ENCODE peak calls at places on chromosomes 7 and 10, in nine cellular contexts. G is dorsolateral prefrontal cortex, N is GM06990, V is HFF-Myc, Q is tibial nerve, X is stomach, B is HCT116, J is cardiac muscle cell, H is kidney. P is an unnamed sample.

GRCh38 chr7:78768859-78769258 is 684.6 kb downstream of the MAGI2 start:
- DNase-seq in Q (no peak), V (no peak), J (peak), G (peak), H (no peak), N (no peak), X (no peak), B (no peak), P (no peak)

GRCh38 chr7:38222481-38223096 is 44.5 kb downstream of the STARD3NL start:
- DNase-seq in H (no peak), X (no peak), V (peak), G (no peak), J (peak), B (peak), N (no peak), Q (no peak), P (peak)

GRCh38 chr10:73991846-73992245 is 6.1 kb upstream of the VCL start:
- DNase-seq in J (no peak), H (no peak), N (peak), X (peak), B (no peak), Q (no peak), G (no peak), V (no peak), P (no peak)

GRCh38 chr10:124259139-124259825 is 159.4 kb downstream of the OAT start:
- DNase-seq in J (no peak), Q (no peak), N (no peak), B (peak), X (no peak), H (no peak), V (no peak), G (no peak), P (peak)

GRCh38 chr7:155543011-155543881 is 3.1 kb downstream of the CNPY1 start:
- DNase-seq in G (no peak), H (no peak), V (no peak), N (no peak), J (no peak), B (no peak), Q (no peak), X (no peak), P (no peak)

GRCh38 chr7:30877010-30877740 is 34.5 kb upstream of the AQP1 start:
- DNase-seq in G (no peak), H (no peak), V (no peak), B (no peak), J (no peak), X (no peak), Q (no peak), N (no peak), P (no peak)

GRCh38 chr7:45182856-45183710 is 25.5 kb downstream of the RAMP3 start:
- DNase-seq in V (no peak), J (no peak), N (no peak), B (no peak), Q (no peak), H (peak), X (no peak), G (peak), P (no peak)

GRCh38 chr7:75621124-75621523 is 117.6 kb downstream of the HIP1 start:
- DNase-seq in J (no peak), X (no peak), N (peak), B (no peak), Q (no peak), G (no peak), V (no peak), H (no peak), P (no peak)

GRCh38 chr10:79979310-79979972 is 30.5 kb upstream of the SFTPD start:
- DNase-seq in N (no peak), J (peak), Q (no peak), G (no peak), X (peak), H (no peak), V (no peak), B (no peak), P (no peak)

GRCh38 chr10:17025444-17026295 is 103.9 kb downstream of the CUBN start:
- DNase-seq in G (peak), X (no peak), Q (no peak), B (peak), H (no peak), V (peak), J (no peak), N (peak), P (peak)

GRCh38 chr7:11120068-11120664 is 146.5 kb downstream of the PHF14 start:
- DNase-seq in J (peak), X (no peak), V (no peak), Q (no peak), G (no peak), B (no peak), H (no peak), N (peak), P (no peak)

GRCh38 chr10:124744047-124744687 is at the start of gene FAM53B:
- DNase-seq in B (peak), Q (peak), X (peak), V (no peak), H (peak), J (peak), N (peak), G (peak), P (peak)

GRCh38 chr10:50394832-50395231 is 143.5 kb upstream of the ASAH2 start:
- DNase-seq in Q (no peak), V (no peak), X (no peak), H (no peak), G (no peak), B (no peak), N (no peak), J (no peak), P (no peak)

GRCh38 chr10:10792681-10793080 is 225.0 kb upstream of the CELF2 start:
- DNase-seq in V (peak), H (no peak), Q (no peak), J (peak), X (no peak), G (no peak), N (no peak), B (no peak), P (peak)

GRCh38 chr10:12729885-12730284 is 271.6 kb downstream of the CCDC3 start:
- DNase-seq in N (no peak), B (no peak), J (peak), Q (no peak), X (no peak), V (no peak), H (no peak), G (no peak), P (no peak)

GRCh38 chr10:34249634-34250033 is 565.5 kb downstream of the PARD3 start:
- DNase-seq in G (no peak), V (no peak), J (no peak), N (no peak), X (no peak), Q (no peak), B (no peak), H (no peak), P (no peak)

GRCh38 chr10:48444266-48444665 is 137.8 kb downstream of the MAPK8 start:
- DNase-seq in N (no peak), V (no peak), J (peak), B (peak), Q (no peak), X (peak), G (no peak), H (no peak), P (peak)

GRCh38 chr7:24788956-24789576 is 31.8 kb upstream of the GSDME start:
- DNase-seq in H (no peak), Q (no peak), G (no peak), V (no peak), N (no peak), J (no peak), B (no peak), X (no peak), P (no peak)

GRCh38 chr7:29170781-29171180 is 23.8 kb upstream of the CHN2 start:
- DNase-seq in H (no peak), B (no peak), J (no peak), N (no peak), Q (no peak), X (no peak), G (no peak), V (no peak), P (no peak)

GRCh38 chr10:58335306-58336005 is 650 bp downstream of the UBE2D1 start:
- DNase-seq in J (peak), Q (no peak), G (no peak), B (peak), H (no peak), X (peak), N (peak), V (no peak), P (peak)

GRCh38 chr7:15046851-15047250 is 144.3 kb upstream of the DGKB start:
- DNase-seq in X (no peak), G (no peak), N (no peak), J (no peak), Q (no peak), H (no peak), V (no peak), B (no peak), P (no peak)

GRCh38 chr10:70053212-70053895 is 708 bp downstream of the MACROH2A2 start:
- DNase-seq in X (no peak), J (peak), Q (no peak), H (peak), N (no peak), B (no peak), G (no peak), V (no peak), P (no peak)

GRCh38 chr10:91144961-91145360 is 75.5 kb upstream of the PCGF5 start:
- DNase-seq in Q (no peak), H (no peak), J (no peak), B (no peak), X (no peak), N (no peak), G (no peak), V (no peak), P (peak)

GRCh38 chr10:114478281-114478680 is 74.0 kb upstream of the AFAP1L2 start:
- DNase-seq in N (no peak), B (no peak), V (no peak), Q (no peak), H (no peak), J (no peak), G (no peak), X (no peak), P (no peak)

GRCh38 chr10:100446130-100446761 is 16.6 kb upstream of the WNT8B start:
- DNase-seq in N (no peak), G (no peak), H (no peak), B (no peak), Q (no peak), X (no peak), V (peak), J (no peak), P (no peak)

GRCh38 chr7:154857728-154858681 is 144.9 kb downstream of the PAXIP1 start:
- DNase-seq in G (peak), J (no peak), Q (no peak), B (no peak), H (no peak), N (no peak), V (no peak), X (no peak), P (no peak)

GRCh38 chr7:114243019-114243507 is 171.6 kb upstream of the FOXP2 start:
- DNase-seq in H (no peak), N (no peak), G (no peak), Q (no peak), V (no peak), B (peak), X (no peak), J (no peak), P (peak)

DNA sequence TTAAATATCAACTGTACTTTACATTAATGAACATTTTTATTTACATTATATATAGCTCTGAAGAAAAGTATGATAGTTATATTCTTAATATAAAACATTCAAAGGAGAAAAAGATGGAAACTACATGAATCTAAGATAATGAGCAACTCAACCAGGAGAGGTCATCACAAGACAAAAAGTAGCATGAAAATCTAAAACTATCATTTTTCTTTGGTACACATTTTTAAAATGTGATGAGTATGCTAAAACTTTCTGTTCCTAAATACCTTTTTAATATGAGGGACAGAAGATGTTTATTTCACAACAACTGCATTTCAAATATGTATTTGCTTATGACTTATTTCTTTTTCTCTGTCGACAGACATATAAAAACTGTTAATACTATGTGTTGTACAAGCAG is 2.4 kb downstream of the CNTNAP2 start:
- DNase-seq in V (no peak), X (no peak), H (no peak), Q (no peak), B (no peak), N (no peak), J (no peak), G (no peak), P (no peak)
- TF ChIP-seq CTCF in V (no peak), X (no peak), H (no peak), Q (no peak), B (no peak), N (no peak), J (no peak), G (peak), P (no peak)

GRCh38 chr10:132232981-132233380 is 46.2 kb downstream of the DPYSL4 start:
- DNase-seq in Q (no peak), B (no peak), X (no peak), N (no peak), G (no peak), J (no peak), V (no peak), H (peak), P (no peak)
- H3K4me3 ChIP-seq in Q (no peak), B (no peak), X (no peak), N (no peak), G (no peak), J (no peak), V (no peak), H (no peak), P (no peak)

DNA sequence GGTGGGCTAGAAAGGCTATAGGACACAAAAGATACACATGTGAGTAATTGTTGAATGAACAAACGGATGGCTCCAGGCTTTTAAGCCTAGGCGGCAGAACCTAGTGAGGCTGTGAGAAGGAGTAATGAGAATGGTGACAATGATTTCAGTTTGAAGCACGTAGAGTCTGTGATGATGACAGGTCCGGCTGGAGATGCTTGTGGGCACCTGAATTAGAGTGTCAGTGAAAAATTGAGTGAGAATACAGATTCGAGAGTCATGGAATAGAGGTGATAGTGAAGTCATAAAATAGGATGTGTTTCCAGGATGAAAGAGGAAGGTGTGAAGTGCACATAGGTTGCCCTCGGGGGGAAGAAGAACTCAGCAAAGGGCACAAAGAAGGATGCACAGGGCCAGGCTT is 170.6 kb downstream of the TMEM178B start:
- DNase-seq in B (no peak), X (no peak), H (no peak), J (no peak), N (no peak), V (no peak), G (no peak), Q (no peak), P (no peak)
- TF ChIP-seq CTCF in B (no peak), X (no peak), H (no peak), J (no peak), N (no peak), V (no peak), G (no peak), Q (no peak), P (no peak)

GRCh38 chr10:87870154-87870553 is 6.7 kb downstream of the PTEN start:
- DNase-seq in H (no peak), X (no peak), N (no peak), G (no peak), B (no peak), J (no peak), Q (no peak), V (no peak), P (no peak)
- H3K4me3 ChIP-seq in H (no peak), X (peak), N (peak), G (no peak), B (no peak), J (no peak), Q (no peak), V (peak), P (peak)

GRCh38 chr7:16695621-16696237 is 49.7 kb downstream of the BZW2 start:
- DNase-seq in B (peak), X (peak), H (no peak), G (no peak), V (peak), Q (no peak), N (no peak), J (peak), P (peak)
- TF ChIP-seq CTCF in B (peak), X (no peak), H (peak), G (peak), V (peak), Q (peak), N (peak), J (peak), P (peak)

DNA sequence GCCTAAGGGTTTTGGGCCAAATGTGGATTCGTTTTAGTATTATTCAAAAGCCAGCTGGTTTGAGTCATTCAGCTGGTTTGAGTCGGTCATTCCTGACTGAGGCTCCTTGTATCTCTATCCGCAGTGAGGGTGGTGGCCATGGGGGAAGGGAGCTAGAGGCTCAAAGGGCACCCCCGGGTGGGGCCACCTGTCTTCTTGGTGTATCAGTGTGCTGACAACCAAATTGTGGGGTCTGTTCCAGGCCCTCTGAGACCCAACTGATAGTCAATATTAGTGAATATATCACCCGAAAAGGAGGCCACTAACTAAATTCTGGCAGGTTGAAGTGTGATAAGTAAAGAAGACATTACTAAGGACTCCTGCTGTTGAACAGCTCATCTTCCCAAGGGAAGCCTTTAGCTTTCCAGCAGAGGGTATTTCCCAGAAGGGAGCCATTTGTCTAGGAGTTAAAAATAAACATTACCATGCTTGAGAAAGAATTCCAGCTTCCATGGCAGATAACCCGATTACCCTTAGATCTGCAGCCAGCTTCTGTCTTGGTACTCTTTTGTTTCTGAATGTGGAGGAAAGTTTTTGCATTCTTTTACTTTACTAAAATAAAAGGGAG is 29.9 kb upstream of the DDX50 start:
- DNase-seq in J (peak), X (no peak), G (no peak), N (no peak), B (no peak), Q (no peak), V (no peak), H (no peak), P (peak)
- H3K4me3 ChIP-seq in J (no peak), X (no peak), G (no peak), N (no peak), B (no peak), Q (no peak), V (no peak), H (no peak), P (no peak)

DNA sequence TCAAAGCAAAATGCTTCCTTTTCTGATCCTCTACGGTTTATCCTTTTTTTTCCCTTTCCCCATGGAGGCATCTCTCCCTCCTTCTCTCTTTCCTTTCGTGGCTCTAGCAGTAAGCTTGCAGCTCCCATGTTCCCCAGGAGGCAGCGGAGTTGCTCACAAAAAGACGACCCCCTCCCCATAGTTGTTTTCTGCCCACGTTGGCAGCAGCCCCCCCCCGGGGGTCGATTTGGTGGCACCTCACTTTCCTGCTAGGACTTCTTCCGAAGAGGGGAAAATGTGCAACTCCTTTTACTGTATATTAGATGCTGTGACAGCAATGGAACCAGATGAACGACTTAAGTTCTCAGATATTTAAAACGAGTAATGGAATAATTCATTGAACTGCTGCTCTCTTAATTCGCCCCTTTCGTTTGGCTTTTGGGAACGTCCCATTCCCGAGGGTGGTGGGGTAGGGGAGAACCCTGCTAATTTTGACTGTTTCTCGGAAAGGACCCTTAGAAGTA is 832 bp downstream of the CAPZA2 start:
- DNase-seq in J (no peak), H (no peak), Q (no peak), X (no peak), V (no peak), N (no peak), B (no peak), G (no peak), P (peak)
- TF ChIP-seq CTCF in J (no peak), H (no peak), Q (no peak), X (no peak), V (no peak), N (no peak), B (no peak), G (no peak), P (no peak)

GRCh38 chr10:86167101-86167761 is 199.4 kb downstream of the GRID1 start:
- DNase-seq in Q (no peak), H (no peak), B (no peak), V (no peak), J (no peak), N (no peak), X (no peak), G (peak), P (no peak)
- H3K4me3 ChIP-seq in Q (no peak), H (no peak), B (no peak), V (no peak), J (no peak), N (no peak), X (no peak), G (no peak), P (no peak)

GRCh38 chr10:103620357-103620749 is 126.8 kb downstream of the NEURL1 start:
- DNase-seq in V (no peak), X (no peak), H (no peak), Q (no peak), N (no peak), J (no peak), G (no peak), B (no peak), P (no peak)

GRCh38 chr10:103618575-103619423 is 125.3 kb downstream of the NEURL1 start:
- DNase-seq in H (peak), J (no peak), G (peak), V (no peak), N (no peak), Q (peak), B (no peak), X (peak), P (peak)

GRCh38 chr10:103620891-103621777 is 127.6 kb downstream of the NEURL1 start:
- DNase-seq in V (no peak), H (no peak), Q (no peak), G (no peak), B (no peak), J (no peak), X (no peak), N (no peak), P (no peak)

GRCh38 chr10:103618027-103618385 is 124.5 kb downstream of the NEURL1 start:
- DNase-seq in H (no peak), Q (no peak), B (no peak), X (no peak), V (no peak), N (no peak), J (no peak), G (no peak), P (no peak)

GRCh38 chr10:103619424-103620356 is 126.2 kb downstream of the NEURL1 start:
- DNase-seq in J (no peak), V (no peak), Q (no peak), G (no peak), H (no peak), B (no peak), X (no peak), N (no peak), P (no peak)
- TF ChIP-seq CTCF in J (no peak), V (no peak), Q (no peak), G (no peak), H (no peak), B (no peak), X (no peak), N (no peak), P (no peak)

P was measured in foreskin fibroblast.